ENCODE peak calls at places on chromosomes 2 and 18, in five cellular contexts. O is neural progenitor cell, V is A549, I is RWPE1, D is astrocyte. X is an unnamed sample.

GRCh38 chr2:120344214-120344990 is 1.5 kb upstream of the INHBB start:
- DNase-seq in V (no peak), D (no peak), O (peak), I (no peak), X (no peak)

GRCh38 chr2:10538224-10538894 is 90.2 kb upstream of the ODC1 start:
- DNase-seq in I (peak), V (peak), D (peak), O (no peak), X (no peak)

GRCh38 chr2:80560298-80560697 is 255.7 kb upstream of the LRRTM1 start:
- DNase-seq in O (no peak), V (no peak), I (no peak), D (no peak), X (no peak)

GRCh38 chr18:62409821-62410220 is 84.7 kb downstream of the TNFRSF11A start:
- DNase-seq in V (no peak), O (no peak), D (no peak), I (no peak), X (no peak)

GRCh38 chr2:78977661-78978145 is 47.8 kb upstream of the REG3G start:
- DNase-seq in I (no peak), V (no peak), O (no peak), D (no peak), X (no peak)

GRCh38 chr2:72813841-72814240 is 12.0 kb downstream of the EXOC6B start:
- DNase-seq in V (no peak), I (peak), D (peak), O (no peak), X (no peak)

GRCh38 chr2:9673914-9674481 is 43.2 kb upstream of the YWHAQ start:
- DNase-seq in I (no peak), D (no peak), O (no peak), V (no peak), X (no peak)

GRCh38 chr2:64273524-64274398 is 129.5 kb upstream of the PELI1 start:
- DNase-seq in I (peak), V (no peak), O (no peak), D (peak), X (no peak)

GRCh38 chr2:69797836-69798465 is 31.5 kb upstream of the GMCL1 start:
- DNase-seq in D (peak), I (peak), V (no peak), O (no peak), X (no peak)

GRCh38 chr2:190578158-190579057 is 43.9 kb upstream of the NEMP2 start:
- DNase-seq in V (peak), O (no peak), D (no peak), I (peak), X (no peak)

GRCh38 chr18:25353080-25353479 is 1.1 kb upstream of the ZNF521 start:
- DNase-seq in O (no peak), D (no peak), V (no peak), I (no peak), X (no peak)

GRCh38 chr2:655626-656025 is 21.6 kb downstream of the TMEM18 start:
- DNase-seq in V (no peak), I (no peak), D (peak), O (no peak), X (no peak)

GRCh38 chr2:68714866-68715265 is 19.7 kb upstream of the ARHGAP25 start:
- DNase-seq in I (no peak), D (no peak), V (no peak), O (no peak), X (peak)

GRCh38 chr2:164554487-164554886 is 66.8 kb downstream of the GRB14 start:
- DNase-seq in O (no peak), D (no peak), V (no peak), I (no peak), X (no peak)

GRCh38 chr18:40672590-40672989 is 1282.4 kb upstream of the PIK3C3 start:
- DNase-seq in O (peak), I (no peak), D (peak), V (no peak), X (no peak)

GRCh38 chr2:31675485-31675901 is 94.8 kb upstream of the SRD5A2 start:
- DNase-seq in D (no peak), V (no peak), I (no peak), O (peak), X (no peak)

GRCh38 chr2:146989726-146990125 is 855.1 kb upstream of the ACVR2A start:
- DNase-seq in O (no peak), D (no peak), V (no peak), I (no peak), X (no peak)

GRCh38 chr18:79567481-79568147 is 112.0 kb upstream of the CTDP1 start:
- DNase-seq in O (peak), D (peak), V (no peak), I (peak), X (peak)

GRCh38 chr18:56637897-56638231 is 528 bp downstream of the TXNL1 start:
- DNase-seq in D (no peak), V (no peak), O (peak), I (peak), X (no peak)

GRCh38 chr2:152370783-152371182 is 35.8 kb downstream of the FMNL2 start:
- DNase-seq in I (no peak), O (no peak), V (no peak), D (no peak), X (no peak)

GRCh38 chr18:45664824-45665763 is 49.8 kb downstream of the SLC14A2 start:
- DNase-seq in I (peak), D (peak), O (peak), V (peak), X (no peak)

DNA sequence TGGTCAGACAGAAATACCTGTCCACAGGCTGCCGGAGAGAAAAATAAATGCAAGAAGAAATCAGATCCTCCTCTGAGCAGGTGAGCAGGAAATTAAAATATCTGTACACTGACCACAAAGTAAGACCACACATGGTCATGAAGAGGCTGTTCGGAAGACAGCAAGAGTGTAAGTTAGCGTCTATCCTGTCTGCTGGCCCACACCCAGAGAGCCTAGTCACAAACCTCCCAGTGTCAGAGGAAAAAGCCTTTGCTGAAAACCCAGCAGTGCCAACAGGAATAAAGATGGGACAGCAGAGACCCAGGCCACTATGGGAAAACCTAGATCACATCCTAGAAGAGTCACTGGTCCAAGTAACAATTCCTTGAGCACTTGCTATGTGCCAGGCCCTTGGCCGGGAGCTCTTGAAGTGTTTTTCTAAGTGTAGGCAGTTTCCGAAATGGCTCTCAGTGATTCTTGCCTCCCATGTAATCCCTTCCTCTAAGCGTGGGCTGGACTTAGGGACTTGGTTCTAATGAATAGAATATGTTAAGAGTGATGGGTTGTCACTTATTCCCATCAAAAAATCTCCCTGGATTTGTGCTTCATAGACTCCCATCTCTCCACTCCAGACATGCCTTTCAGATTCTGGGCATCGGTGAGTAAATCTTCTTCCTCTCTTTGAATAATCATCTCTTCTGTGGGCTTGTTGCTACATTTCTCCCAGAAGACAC is 110.9 kb upstream of the PKDCC start:
- DNase-seq in O (peak), I (no peak), D (no peak), V (no peak), X (no peak)
- H3K27ac ChIP-seq in O (no peak), I (no peak), D (no peak), V (peak), X (no peak)

GRCh38 chr2:54465143-54465542 is 9.0 kb downstream of the SPTBN1 start:
- DNase-seq in I (no peak), D (no peak), V (no peak), O (no peak), X (no peak)
- H3K27ac ChIP-seq in I (no peak), D (no peak), V (no peak), O (no peak), X (no peak)

DNA sequence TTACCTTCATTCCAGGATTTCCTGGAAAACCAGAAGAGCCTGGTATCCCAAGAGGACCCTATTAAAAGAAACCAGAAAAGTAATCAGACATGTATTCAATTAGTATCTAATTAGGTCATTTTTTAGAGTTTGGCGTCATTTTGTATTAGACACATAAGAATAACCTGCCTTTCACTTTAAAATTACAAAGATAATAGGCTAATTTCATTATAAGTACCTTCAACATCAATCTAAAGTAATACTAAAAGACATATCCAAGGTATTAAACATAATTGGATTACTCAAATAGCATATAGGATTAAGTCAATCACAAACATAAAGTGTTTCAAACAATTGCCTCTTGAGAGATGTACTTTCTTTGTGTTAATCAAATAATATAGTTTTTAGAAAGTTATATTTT is 97.9 kb downstream of the COL3A1 start:
- DNase-seq in O (no peak), D (no peak), V (no peak), I (no peak), X (no peak)
- H3K27ac ChIP-seq in O (no peak), D (no peak), V (no peak), I (no peak), X (no peak)

GRCh38 chr2:188976545-188977268 is 2.5 kb downstream of the COL3A1 start:
- DNase-seq in D (no peak), V (no peak), O (no peak), I (peak), X (no peak)

GRCh38 chr2:188975497-188976102 is 1.4 kb downstream of the COL3A1 start:
- DNase-seq in O (no peak), V (no peak), D (peak), I (no peak), X (no peak)

GRCh38 chr2:188971316-188971930 is 2.8 kb upstream of the COL3A1 start:
- DNase-seq in D (no peak), O (no peak), I (no peak), V (no peak), X (no peak)

GRCh38 chr2:188974184-188974583 is at the start of gene COL3A1:
- DNase-seq in D (peak), V (no peak), O (no peak), I (no peak), X (no peak)

GRCh38 chr2:188973650-188974049 is 523 bp upstream of the COL3A1 start:
- DNase-seq in I (no peak), V (no peak), D (no peak), O (no peak), X (no peak)
- H3K27ac ChIP-seq in I (no peak), V (no peak), D (peak), O (no peak), X (no peak)

GRCh38 chr2:96501886-96502810 is 3.0 kb downstream of the NEURL3 start:
- DNase-seq in V (no peak), D (no peak), O (no peak), I (no peak), X (no peak)
- H3K27ac ChIP-seq in V (no peak), D (no peak), O (no peak), I (no peak), X (no peak)

DNA sequence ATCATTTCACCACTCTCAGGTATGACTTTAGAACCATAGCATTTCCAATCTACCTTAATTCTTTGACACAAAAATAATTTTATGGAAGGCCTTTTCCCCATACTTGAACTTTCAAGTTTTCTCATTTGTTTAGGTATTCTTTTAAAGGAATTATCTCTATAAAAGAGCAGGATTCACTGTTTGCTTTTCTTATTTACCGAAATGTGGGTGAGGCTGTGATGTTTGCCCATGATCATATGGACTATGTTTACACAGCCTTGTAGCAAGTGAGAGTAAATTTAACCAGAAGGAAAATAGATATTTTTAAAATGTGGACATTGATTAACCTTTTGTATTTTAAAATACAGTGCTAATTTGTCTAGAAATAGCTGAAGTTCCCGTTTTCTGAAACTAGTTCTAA is 26.3 kb downstream of the CAB39 start:
- DNase-seq in V (no peak), I (no peak), D (no peak), O (no peak), X (no peak)
- H3K27ac ChIP-seq in V (no peak), I (no peak), D (no peak), O (no peak), X (peak)

DNA sequence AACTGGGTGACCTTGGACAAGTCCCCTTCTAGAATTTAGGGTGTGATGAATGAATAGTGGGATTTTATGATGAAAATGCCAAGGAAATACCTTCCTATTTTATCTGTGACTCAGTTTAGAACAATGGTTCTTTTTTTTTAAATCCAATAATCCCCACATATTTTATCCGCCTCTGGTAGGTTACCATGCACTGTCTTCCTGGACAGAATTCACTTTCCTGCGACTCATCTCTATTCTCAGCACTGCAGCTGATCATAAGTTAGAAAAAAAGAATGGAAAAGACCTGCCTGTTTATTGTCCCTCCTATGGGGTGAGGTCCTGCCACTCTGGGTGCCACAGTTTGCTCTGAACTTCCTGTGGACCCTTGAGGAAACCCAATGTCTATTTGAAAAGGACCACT is 73.1 kb downstream of the IRS1 start:
- DNase-seq in O (no peak), V (no peak), D (peak), I (peak), X (no peak)
- H3K27ac ChIP-seq in O (no peak), V (no peak), D (no peak), I (no peak), X (no peak)

GRCh38 chr2:235557903-235558302 is 64.1 kb downstream of the AGAP1 start:
- DNase-seq in O (no peak), D (no peak), V (no peak), I (no peak), X (no peak)
- H3K27ac ChIP-seq in O (no peak), D (no peak), V (no peak), I (no peak), X (no peak)

X was measured in lower lobe of right lung.